ENCODE peak calls at places on chromosome 21, in seven cellular contexts. D, M, Z, C, T, W and U are unnamed samples.

GRCh38 chr21:31446206-31446900 is 102.3 kb upstream of the TIAM1 start:
- DNase-seq in D (no peak), M (no peak), Z (no peak), C (no peak), T (peak; percentile 10), W (no peak), U (no peak)

GRCh38 chr21:39852021-39852721 is 15.1 kb upstream of the PCP4 start:
- DNase-seq in D (no peak), M (no peak), Z (peak; percentile 16), C (no peak), T (no peak), W (no peak), U (peak; percentile 58)

GRCh38 chr21:36567216-36567917 is 87.4 kb upstream of the CLDN14 start:
- DNase-seq in D (no peak), M (no peak), Z (no peak), C (no peak), T (no peak), W (no peak), U (no peak)

GRCh38 chr21:15433091-15433490 is 296.7 kb upstream of the USP25 start:
- DNase-seq in D (no peak), M (no peak), Z (no peak), C (no peak), T (no peak), W (no peak), U (no peak)

GRCh38 chr21:37338671-37339526 is 27.7 kb upstream of the DYRK1A start:
- DNase-seq in D (peak; percentile 51), M (no peak), Z (peak; percentile 54), C (peak; percentile 69), T (no peak), W (peak; percentile 84), U (no peak)

GRCh38 chr21:24729568-24729967 is 877.7 kb downstream of the MRPL39 start:
- DNase-seq in D (no peak), M (no peak), Z (no peak), C (no peak), T (no peak), W (no peak), U (no peak)

GRCh38 chr21:19832551-19832950 is 1165.7 kb upstream of the NCAM2 start:
- DNase-seq in D (no peak), M (no peak), Z (no peak), C (no peak), T (no peak), W (no peak), U (no peak)

GRCh38 chr21:15060776-15061175 is 4.0 kb downstream of the NRIP1 start:
- DNase-seq in D (no peak), M (no peak), Z (peak; percentile 89), C (no peak), T (no peak), W (no peak), U (no peak)

GRCh38 chr21:27001526-27001925 is 34.6 kb upstream of the ADAMTS5 start:
- DNase-seq in D (no peak), M (no peak), Z (no peak), C (no peak), T (no peak), W (no peak), U (no peak)

GRCh38 chr21:14054682-14055081 is 156.1 kb downstream of the LIPI start:
- DNase-seq in D (no peak), M (no peak), Z (no peak), C (no peak), T (peak; percentile 57), W (no peak), U (no peak)

GRCh38 chr21:36545776-36546511 is 66.0 kb upstream of the CLDN14 start:
- DNase-seq in D (no peak), M (no peak), Z (no peak), C (peak; percentile 53), T (no peak), W (no peak), U (no peak)

GRCh38 chr21:42759594-42759927 is 106.1 kb downstream of the PDE9A start:
- DNase-seq in D (no peak), M (no peak), Z (no peak), C (no peak), T (no peak), W (no peak), U (no peak)
- H3K36me3 ChIP-seq in D (no peaks in the 10 kb centered on the region), M (peaks cover 58% of the 10 kb centered on the region), Z (peaks cover 2% of the 10 kb centered on the region), C (no peaks in the 10 kb centered on the region), T (no peaks in the 10 kb centered on the region), W (no peaks in the 10 kb centered on the region), U (no peaks in the 10 kb centered on the region)

DNA sequence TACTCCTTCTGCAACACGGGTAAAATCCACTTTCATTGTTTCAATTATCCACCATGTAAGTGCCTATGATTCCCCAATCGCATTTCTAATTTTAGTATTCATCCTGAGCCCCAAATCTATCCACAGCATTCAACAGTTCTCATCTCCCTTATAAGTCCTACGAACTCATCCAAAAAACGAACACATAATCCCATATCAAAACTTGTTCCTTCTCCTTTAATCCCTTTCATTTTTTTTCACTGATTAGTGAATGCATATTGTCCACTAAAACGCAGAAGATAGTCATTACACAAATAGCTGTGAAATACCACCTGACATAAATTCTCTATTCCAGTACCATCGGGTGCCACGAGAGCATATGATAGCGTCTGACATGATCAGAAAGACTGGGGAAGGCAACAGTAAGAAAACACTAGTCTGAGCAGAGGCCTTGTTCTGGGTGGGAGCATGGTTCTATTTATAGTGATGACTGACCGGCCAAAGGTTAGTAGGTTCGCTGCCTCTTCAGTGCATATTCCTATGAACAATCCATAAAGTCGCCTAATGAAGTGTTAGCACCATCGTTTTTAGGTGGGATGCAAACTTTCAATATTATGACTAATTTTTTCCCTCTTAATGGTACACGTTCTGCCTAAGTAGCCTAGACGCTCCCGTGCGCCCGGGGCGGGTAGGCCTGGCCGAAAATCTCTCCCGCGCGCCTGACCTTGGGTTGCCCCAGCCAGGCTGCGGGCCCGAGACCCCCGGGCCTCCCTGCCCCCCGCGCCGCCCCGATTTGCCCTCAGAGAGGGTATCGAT is 648 bp downstream of the ATP5PF start:
- DNase-seq in D (no peak), M (no peak), Z (peak; percentile 10), C (no peak), T (peak; percentile 90), W (peak; percentile 7), U (no peak)
- H3K4me1 ChIP-seq in D (no peaks in the 10 kb centered on the region), M (peaks cover 1% of the 10 kb centered on the region), Z (no peaks in the 10 kb centered on the region), C (peaks cover 9% of the 10 kb centered on the region), T (peaks cover 40% of the 10 kb centered on the region), W (peaks cover 9% of the 10 kb centered on the region), U (peaks cover 50% of the 10 kb centered on the region)

DNA sequence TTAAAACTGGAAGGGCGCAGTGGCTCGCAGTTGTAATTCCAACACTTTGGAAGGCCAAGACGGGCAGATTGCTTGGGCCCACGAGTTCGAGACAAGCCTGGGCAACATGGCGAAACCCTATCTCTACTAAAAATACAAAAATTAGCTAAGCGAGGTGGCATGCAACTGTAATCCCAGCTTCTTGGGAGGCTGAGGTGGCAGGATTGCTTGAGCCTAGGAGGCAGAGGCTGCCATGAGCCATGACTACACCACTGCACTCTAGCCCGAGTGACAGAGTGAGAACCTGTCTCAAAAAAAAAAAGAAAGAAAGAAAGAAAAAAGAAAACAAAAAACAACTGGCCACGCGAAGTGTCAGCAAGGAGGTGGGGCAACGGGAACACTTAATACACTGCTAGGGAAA is 6.3 kb downstream of the UBE2G2 start:
- DNase-seq in D (no peak), M (no peak), Z (no peak), C (no peak), T (no peak), W (no peak), U (no peak)
- H3K36me3 ChIP-seq in D (no peaks in the 10 kb centered on the region), M (peaks cover 69% of the 10 kb centered on the region), Z (no peaks in the 10 kb centered on the region), C (peaks cover 13% of the 10 kb centered on the region), T (peaks cover 4% of the 10 kb centered on the region), W (peaks cover 8% of the 10 kb centered on the region), U (no peaks in the 10 kb centered on the region)

GRCh38 chr21:33968998-33969353 is 53.4 kb upstream of the ATP5PO start:
- DNase-seq in D (no peak), M (no peak), Z (no peak), C (no peak), T (no peak), W (no peak), U (peak; percentile 20)

GRCh38 chr21:33968082-33968997 is 52.7 kb upstream of the ATP5PO start:
- DNase-seq in D (no peak), M (no peak), Z (peak; percentile 67), C (no peak), T (no peak), W (no peak), U (peak; percentile 62)

GRCh38 chr21:33964706-33965325 is 49.2 kb upstream of the ATP5PO start:
- DNase-seq in D (no peak), M (no peak), Z (no peak), C (no peak), T (no peak), W (no peak), U (peak; percentile 9)

GRCh38 chr21:33966324-33966949 is 50.8 kb upstream of the ATP5PO start:
- DNase-seq in D (no peak), M (no peak), Z (no peak), C (no peak), T (no peak), W (no peak), U (peak; percentile 70)

GRCh38 chr21:33967086-33967571 is 51.5 kb upstream of the ATP5PO start:
- DNase-seq in D (no peak), M (no peak), Z (peak; percentile 84), C (no peak), T (no peak), W (no peak), U (peak; percentile 13)
- H3K4me1 ChIP-seq in D (no peaks in the 10 kb centered on the region), M (peaks cover 12% of the 10 kb centered on the region), Z (peaks cover 12% of the 10 kb centered on the region), C (peaks cover 10% of the 10 kb centered on the region), T (peaks cover 8% of the 10 kb centered on the region), W (peaks cover 26% of the 10 kb centered on the region), U (peaks cover 21% of the 10 kb centered on the region)